ENCODE peak calls at places on chromosomes 13 and 19, in five cellular contexts. A is left ventricle myocardium inferior, U is tibial artery, L is astrocyte of the spinal cord, W is cardiac fibroblast. O is an unnamed sample.

GRCh38 chr13:112771139-112771876 is 81.5 kb downstream of the ATP11A start:
- DNase-seq in A (no peak), U (no peak), L (no peak), W (no peak), O (no peak)

GRCh38 chr19:6448045-6448444 is 11.5 kb downstream of the SLC25A23 start:
- DNase-seq in A (no peak), U (no peak), L (no peak), W (no peak), O (peak)

GRCh38 chr13:99285432-99286182 is 21.6 kb downstream of the GPR183 start:
- DNase-seq in A (no peak), U (no peak), L (no peak), W (no peak), O (no peak)

GRCh38 chr19:4722671-4723464 is 774 bp downstream of the DPP9 start:
- DNase-seq in A (no peak), U (peak), L (peak), W (peak), O (peak)

GRCh38 chr19:13039211-13039789 is 44.0 kb downstream of the NFIX start:
- DNase-seq in A (no peak), U (no peak), L (no peak), W (no peak), O (no peak)

GRCh38 chr13:101915755-101916107 is 463.3 kb downstream of the ITGBL1 start:
- DNase-seq in A (no peak), U (no peak), L (no peak), W (no peak), O (no peak)

GRCh38 chr19:29789007-29789406 is 22.8 kb upstream of the CCNE1 start:
- DNase-seq in A (no peak), U (no peak), L (no peak), W (no peak), O (no peak)

GRCh38 chr19:31348416-31349159 is 648 bp downstream of the TSHZ3 start:
- DNase-seq in A (peak), U (peak), L (peak), W (peak), O (peak)

GRCh38 chr19:51743405-51743804 is 8.3 kb downstream of the FPR1 start:
- DNase-seq in A (no peak), U (no peak), L (peak), W (peak), O (no peak)

GRCh38 chr13:69579351-69579750 is 528.3 kb upstream of the ATXN8OS start:
- DNase-seq in A (no peak), U (no peak), L (peak), W (no peak), O (no peak)

GRCh38 chr13:88459335-88459734 is 788.2 kb downstream of the SLITRK5 start:
- DNase-seq in A (no peak), U (no peak), L (no peak), W (no peak), O (no peak)
- H3K4me3 ChIP-seq in A (no peak), U (no peak), L (no peak), W (no peak), O (no peak)

GRCh38 chr19:40807147-40808020 is 8.4 kb downstream of the EGLN2 start:
- DNase-seq in A (no peak), U (no peak), L (no peak), W (no peak), O (no peak)
- TF ChIP-seq CTCF in A (peak), U (no peak), L (peak), W (peak), O (peak)

DNA sequence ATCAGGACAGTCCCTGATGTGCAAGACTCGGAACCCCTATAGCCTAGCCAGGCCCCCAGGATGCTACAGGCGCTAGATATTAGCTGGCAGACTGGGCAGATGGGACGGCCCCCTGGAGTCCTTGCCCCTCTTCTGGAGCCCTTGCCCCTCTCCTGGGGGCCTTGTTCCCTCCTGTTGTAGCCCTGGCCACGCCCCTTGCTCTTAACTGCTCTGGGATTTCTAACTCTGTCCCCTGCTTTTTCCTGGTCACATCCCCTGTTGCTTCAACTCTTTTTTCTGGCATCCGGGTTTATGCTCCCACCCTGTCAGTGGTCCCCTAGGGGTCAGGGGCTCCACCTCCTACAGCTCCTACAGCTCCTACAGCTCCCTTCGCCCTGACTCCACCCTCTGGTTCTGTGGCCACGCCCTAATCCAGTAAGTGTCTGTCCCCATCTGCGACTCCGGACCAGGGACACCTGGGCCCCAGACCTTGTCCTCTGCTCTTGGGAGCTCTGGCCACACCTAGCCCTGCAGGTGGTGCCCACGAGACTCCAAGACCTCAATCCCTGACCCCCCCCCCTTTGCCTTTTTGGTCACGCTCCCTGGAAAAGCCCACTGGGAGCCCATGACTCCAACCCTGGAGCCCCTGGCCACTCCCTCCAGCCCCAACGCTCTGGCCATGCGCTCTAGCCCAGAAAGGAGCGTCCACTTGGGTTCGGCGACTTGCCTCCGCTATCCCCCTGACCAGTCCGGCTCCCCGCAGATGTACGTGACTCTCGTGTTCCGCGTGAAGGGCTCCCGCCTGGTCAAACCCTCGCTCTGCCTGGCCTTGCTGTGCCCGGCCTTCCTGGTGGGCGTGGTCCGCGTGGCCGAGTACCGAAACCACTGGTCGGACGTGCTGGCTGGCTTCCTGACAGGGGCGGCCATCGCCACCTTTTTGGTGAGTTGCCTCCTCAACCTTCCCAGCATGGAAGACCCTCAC is 6.8 kb downstream of the PLPPR2 start:
- DNase-seq in A (no peak), U (no peak), L (no peak), W (no peak), O (no peak)
- H3K4me3 ChIP-seq in A (no peak), U (no peak), L (no peak), W (no peak), O (no peak)

DNA sequence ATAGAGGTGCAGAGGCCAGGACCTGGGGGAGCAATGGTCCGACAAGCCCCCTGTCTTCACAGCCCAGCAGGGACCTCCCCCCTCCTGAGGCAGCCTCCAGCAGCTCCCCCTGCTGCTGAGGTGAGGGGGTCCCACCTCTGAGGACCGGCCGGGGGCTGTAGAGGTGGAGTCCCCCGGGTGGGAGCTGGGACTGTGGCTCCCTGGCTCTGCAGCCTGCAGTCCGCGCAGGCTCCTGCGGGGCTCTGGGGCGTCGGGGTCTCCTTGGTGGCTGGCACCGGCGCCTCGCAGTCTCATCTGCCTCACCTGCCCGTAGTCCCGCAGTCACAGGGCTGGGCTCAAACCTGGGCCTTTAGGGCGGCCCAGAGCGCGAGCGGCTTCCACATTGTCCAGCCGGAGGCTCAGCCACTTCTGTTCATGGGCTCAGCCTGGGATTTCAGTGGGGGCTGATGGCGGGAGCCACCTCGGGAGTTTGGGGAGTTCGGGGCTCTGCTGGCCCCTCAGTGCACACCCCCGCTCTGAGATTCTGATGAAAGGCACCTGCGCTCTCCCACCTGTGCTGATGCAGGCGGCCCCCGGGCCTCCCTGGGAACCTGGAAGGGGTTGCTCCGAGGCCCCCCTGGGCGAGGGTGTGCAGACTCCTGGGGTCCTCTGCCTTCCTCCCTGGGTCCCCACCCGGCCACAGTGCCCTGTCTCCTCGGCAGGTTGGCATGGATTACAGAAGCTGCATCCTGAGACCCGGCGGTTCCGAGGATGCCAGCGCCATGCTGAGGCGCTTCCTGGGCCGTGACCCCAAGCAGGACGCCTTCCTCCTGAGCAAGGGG is 7.0 kb upstream of the ZNF554 start:
- DNase-seq in A (no peak), U (no peak), L (no peak), W (no peak), O (no peak)
- TF ChIP-seq CTCF in A (no peak), U (no peak), L (no peak), W (no peak), O (no peak)

DNA sequence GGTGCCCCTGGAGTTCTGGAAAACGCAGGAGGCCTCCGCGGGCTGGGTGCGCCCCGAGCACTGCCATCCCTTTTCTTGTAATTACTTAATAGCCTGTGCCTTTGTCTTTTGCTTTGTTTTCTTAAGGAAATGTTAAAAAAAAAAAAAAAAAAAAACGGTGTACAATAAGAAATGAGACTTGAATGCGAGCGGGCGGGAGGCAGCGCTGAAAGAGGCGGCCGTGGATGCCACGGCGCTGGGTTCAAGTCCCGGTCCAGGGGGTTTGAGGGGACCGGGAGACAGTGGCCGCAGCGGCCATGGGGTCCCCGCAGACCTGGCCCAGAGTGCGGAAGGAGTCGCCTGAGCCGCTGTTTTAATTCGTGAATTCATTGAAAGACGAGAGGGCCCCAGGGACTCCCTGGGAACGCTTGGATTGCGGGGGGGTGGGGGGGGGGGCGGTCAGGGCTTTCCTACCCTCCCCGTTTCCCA is 349.1 kb upstream of the ARGLU1 start:
- DNase-seq in A (peak), U (no peak), L (no peak), W (peak), O (peak)
- H3K4me3 ChIP-seq in A (peak), U (peak), L (peak), W (peak), O (peak)

GRCh38 chr13:91498298-91498697 is 99.9 kb downstream of the GPC5 start:
- DNase-seq in A (no peak), U (no peak), L (no peak), W (no peak), O (no peak)

GRCh38 chr13:91491980-91492379 is 93.6 kb downstream of the GPC5 start:
- DNase-seq in A (no peak), U (no peak), L (no peak), W (no peak), O (no peak)

DNA sequence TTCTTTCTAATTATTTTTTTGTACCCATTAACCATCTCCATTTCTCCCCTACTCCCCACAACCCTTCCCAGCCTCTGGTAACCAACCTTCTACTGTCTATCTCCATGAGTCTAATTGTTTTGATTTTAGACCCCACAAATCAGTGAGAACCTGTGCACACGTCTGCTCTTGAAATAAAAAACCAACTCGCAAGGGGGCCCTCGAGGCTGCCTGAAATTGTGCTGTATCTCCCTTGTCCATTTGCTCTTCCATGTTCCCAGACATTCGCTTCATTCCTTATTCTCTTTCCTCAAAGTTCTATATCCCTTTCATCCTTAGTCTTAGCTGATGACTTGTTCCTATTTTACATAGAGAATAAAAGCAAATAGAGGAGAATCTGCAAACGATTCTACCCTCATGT is 95.0 kb downstream of the GPC5 start:
- DNase-seq in A (no peak), U (no peak), L (no peak), W (no peak), O (no peak)
- TF ChIP-seq CTCF in A (no peak), U (no peak), L (no peak), W (no peak), O (no peak)

DNA sequence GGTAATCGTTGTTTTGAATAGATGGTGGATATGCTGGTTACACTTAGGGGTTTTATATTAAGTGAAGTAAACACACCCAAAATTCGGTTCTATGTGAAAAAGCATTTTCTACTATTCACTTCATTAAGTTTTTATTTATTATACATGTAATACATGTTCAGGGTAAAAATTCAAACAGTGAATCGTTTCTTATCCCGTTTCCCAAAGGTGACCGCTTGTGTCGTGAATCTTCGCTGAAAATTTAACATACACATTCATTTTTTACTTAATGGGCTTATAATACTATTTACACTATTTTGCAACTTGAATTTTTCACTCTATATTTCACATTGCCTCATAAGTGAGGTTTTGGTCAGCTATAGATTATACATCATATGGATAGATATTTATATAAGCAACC is 24.5 kb downstream of the IPO5 start:
- DNase-seq in A (no peak), U (no peak), L (peak), W (no peak), O (no peak)
- H3K4me3 ChIP-seq in A (peak), U (no peak), L (peak), W (peak), O (peak)

DNA sequence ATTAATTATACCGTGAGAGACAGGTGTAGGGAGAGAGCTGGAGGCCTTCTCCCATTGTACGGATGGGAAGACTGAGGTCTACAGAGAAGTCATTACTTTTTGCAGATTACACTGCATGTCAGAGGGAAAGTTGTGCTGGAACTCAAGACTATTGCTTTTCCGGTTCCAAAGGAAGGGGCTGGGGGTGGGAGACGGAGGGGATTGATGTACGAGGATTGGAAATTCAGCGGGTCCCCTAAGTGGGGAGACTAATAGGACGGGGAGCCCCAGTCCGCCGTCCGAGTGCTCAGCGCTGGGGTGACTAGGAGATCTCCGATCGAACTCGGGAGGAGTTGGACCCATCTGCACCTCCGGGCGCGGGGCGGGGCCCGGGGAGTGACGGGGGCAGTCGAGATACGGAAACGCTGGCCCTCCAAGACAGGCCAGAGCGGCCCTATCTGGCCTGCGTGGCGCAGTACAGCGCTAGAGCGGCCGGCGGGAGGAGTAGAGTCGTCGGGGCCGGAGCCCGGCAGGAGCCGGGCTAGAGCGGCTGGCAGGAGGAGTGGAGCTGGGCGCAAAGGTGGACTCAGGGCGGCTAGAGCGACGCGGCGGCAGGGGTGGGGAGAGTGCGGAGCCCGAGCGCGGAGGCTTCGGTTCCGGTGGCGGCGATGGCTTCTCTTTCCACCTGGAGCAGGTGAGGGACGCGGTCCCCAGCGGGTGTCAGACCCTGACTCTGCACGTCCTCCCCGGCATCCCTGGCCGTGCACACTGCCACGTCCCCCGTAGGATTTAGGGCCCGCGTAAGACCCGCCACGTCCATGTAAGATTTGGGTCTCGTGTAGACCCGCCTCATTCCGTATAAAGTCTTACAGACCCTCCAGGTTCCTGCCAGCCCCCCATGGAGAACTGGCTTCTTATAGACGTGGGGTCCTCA is 1.1 kb downstream of the ARHGEF1 start:
- DNase-seq in A (peak), U (peak), L (peak), W (peak), O (peak)
- TF ChIP-seq CTCF in A (peak), U (no peak), L (no peak), W (peak), O (peak)

DNA sequence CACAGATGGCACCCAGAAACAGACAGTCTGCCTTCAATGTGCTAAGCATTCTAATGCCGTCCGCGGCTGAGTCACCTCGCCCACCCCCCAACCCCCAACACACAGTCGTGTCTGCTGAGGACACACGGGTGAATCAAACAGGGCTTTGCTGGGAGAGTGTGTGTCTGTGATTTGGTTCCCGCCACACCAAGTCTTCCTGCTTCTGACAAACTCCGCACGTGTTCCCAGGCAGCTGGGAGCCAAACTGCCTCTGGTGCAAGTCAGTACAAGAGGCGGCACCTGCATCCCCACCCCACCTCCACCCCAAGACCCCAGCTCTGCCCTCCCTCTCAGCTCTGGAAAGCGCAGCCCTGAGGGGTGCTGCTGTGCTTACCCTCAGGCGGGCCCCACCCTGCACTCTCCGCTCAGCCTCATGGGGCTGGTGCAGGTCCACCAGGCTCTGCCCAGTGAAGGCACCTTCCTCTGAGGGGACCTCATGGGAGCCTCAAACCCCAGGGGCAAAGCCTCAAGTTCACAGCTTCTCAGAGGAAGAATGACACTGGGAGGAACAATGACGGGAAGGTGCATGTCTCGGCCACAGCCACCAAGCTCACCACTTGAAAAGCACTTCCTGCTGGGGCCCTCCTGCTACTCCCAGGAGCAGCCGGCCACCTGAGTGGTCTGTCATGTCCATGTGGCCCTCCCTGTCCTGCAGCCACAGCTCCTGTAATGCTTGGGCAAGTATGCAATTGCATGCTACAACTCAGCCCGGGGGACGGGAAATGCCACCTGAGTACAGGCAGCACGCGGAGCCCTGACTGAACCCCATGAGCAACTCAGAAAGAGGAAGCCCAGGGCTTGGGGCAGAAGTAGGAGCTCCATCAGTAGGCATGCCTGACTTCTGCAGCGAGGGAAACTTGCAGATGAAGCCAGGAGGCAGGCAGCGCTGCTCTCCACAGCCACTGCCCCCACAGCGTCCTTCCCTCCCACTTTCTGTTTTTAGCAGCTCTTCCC is 15.1 kb upstream of the SLC35E1 start:
- DNase-seq in A (no peak), U (peak), L (peak), W (peak), O (peak)
- H3K4me3 ChIP-seq in A (peak), U (peak), L (no peak), W (no peak), O (no peak)

GRCh38 chr13:23584275-23584674 is 14.1 kb downstream of the TNFRSF19 start:
- DNase-seq in A (no peak), U (no peak), L (no peak), W (no peak), O (no peak)

GRCh38 chr13:23588576-23589141 is 18.4 kb downstream of the TNFRSF19 start:
- DNase-seq in A (no peak), U (no peak), L (no peak), W (no peak), O (no peak)

GRCh38 chr13:23583491-23583890 is 13.3 kb downstream of the TNFRSF19 start:
- DNase-seq in A (no peak), U (no peak), L (no peak), W (no peak), O (no peak)

DNA sequence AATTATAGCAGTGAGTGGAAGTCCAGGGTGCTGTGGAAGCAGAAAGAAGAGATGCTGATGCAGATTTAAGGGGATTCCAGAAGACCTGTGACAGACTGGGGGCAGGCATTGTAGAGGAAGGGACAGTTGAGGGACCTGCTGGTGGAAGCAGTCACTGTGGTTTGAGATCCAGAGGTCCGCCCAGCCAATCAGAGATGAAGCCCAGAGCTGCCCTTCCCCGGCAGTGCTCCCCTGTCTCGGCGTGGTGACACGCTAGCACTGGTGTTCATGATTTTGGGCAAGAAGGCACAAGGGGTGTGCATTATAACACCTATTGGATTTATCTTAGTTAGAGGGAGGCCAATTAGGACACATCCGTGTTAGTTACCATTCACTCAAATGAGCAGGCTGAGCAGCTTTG is 16.1 kb downstream of the TNFRSF19 start:
- DNase-seq in A (no peak), U (no peak), L (no peak), W (no peak), O (no peak)
- TF ChIP-seq CTCF in A (no peak), U (no peak), L (no peak), W (no peak), O (no peak)

O was measured in foreskin fibroblast.